ENCODE peak calls at places on chromosomes 2 and 18, in six cellular contexts. L is heart right ventricle, D is BJ, H is HCT116, A is body of pancreas, J is stomach. Z is an unnamed sample. For H3K36me3 and H3K27me3, the result is how much of the 10 kb centered on the place peaks cover.

GRCh38 chr18:55513199-55513598 is 74.8 kb downstream of the TCF4 start:
- DNase-seq in H (no peak), D (no peak), J (no peak), L (no peak), A (no peak), Z (no peak)

GRCh38 chr2:233938676-233939370 is 21.6 kb downstream of the TRPM8 start:
- DNase-seq in H (no peak), L (no peak), J (no peak), A (peak), D (no peak), Z (no peak)

GRCh38 chr2:170017848-170018492 is 160.0 kb upstream of the MYO3B start:
- DNase-seq in D (no peak), J (no peak), A (no peak), L (peak), H (no peak), Z (no peak)

GRCh38 chr2:136765256-136765735 is at the start of gene THSD7B:
- DNase-seq in H (no peak), L (no peak), A (no peak), J (no peak), D (no peak), Z (no peak)

GRCh38 chr18:48472610-48473009 is 63.4 kb upstream of the ZBTB7C start:
- DNase-seq in L (no peak), D (no peak), J (no peak), H (no peak), A (no peak), Z (no peak)

GRCh38 chr2:15412779-15413178 is 148.4 kb downstream of the NBAS start:
- DNase-seq in J (no peak), L (no peak), H (no peak), A (no peak), D (no peak), Z (no peak)

GRCh38 chr2:118584380-118584779 is 263.1 kb downstream of the EN1 start:
- DNase-seq in H (no peak), D (no peak), L (no peak), A (no peak), J (no peak), Z (no peak)

GRCh38 chr18:21262979-21263378 is 20.9 kb downstream of the GREB1L start:
- DNase-seq in J (no peak), A (no peak), L (no peak), D (no peak), H (no peak), Z (no peak)

GRCh38 chr18:27778441-27778840 is 398.5 kb downstream of the CDH2 start:
- DNase-seq in H (no peak), A (no peak), D (no peak), L (no peak), J (no peak), Z (no peak)

GRCh38 chr18:76436342-76436741 is 58.7 kb downstream of the ZNF516 start:
- DNase-seq in A (no peak), H (no peak), J (no peak), L (no peak), D (no peak), Z (no peak)

DNA sequence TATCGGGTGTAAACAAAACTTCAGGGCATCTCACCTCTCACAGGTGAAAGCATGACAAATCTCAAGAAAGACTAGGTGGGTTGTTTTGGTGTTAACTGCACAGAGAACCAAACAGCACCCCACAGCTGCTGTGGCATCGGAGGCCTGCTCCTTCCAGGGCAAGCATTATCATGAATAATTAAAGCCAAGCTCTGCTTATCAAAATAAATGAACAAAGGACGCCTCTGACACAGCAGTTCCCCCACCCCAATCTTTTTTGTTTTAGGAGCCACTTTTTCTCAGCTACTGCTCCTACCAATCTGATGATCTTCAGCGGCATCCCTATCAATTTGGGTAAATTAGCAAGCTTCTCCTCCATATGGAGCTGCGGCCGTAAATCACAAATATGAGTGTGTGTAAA is 58.6 kb downstream of the KLF7 start:
- DNase-seq in H (no peak), J (no peak), D (no peak), A (no peak), L (no peak), Z (peak)
- H3K36me3 ChIP-seq in H (under half), J (under half), D (under half), A (under half), L (half or more), Z (under half)

GRCh38 chr2:230225486-230225885 is at the start of gene SP140:
- DNase-seq in H (no peak), D (no peak), J (peak), L (peak), A (peak), Z (no peak)
- H3K27me3 ChIP-seq in H (under half), D (under half), J (under half), L (under half), A (under half), Z (under half)

DNA sequence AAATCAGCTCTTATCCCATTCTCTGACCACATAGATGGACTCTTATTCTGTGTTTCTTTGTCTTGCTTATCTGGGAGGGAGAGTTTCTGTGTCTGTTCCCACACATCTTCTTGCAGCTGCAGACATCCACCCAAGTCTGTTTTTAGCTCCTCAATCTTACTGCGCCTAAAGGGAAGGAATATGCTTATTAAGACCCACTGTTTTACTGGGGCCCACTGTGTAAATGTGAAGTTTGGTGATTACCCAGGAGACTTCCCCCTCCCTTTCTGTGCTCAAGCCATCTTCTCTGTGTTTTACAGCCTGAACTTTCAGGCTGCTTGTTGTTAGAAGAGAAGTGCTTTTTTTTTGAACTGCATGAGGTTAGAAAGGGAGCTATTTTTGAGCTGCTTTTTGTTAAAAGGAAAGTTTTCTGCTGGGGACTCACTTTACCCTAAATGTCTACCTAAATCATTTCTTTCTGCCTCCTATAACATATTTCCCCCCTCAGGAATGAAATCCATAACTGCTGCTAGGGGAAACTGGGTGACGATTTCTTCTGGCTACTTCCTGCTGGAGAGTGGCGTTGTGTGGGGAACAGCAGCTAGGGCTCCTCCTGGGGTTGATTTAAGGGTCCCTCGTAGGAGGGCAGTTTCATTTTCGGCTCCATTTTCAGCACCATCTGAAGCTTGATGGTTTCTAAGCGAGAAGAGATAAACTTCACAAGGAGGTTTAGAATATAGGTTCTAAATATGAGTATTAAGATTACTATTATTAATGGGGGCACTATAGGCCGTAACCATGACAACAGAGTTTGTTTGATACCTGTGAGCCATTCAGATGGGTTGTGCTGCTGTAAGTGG is 39.5 kb upstream of the GMCL1 start:
- DNase-seq in H (no peak), L (no peak), J (no peak), D (no peak), A (no peak), Z (no peak)
- H3K4me3 ChIP-seq in H (no peak), L (no peak), J (no peak), D (no peak), A (no peak), Z (peak)

DNA sequence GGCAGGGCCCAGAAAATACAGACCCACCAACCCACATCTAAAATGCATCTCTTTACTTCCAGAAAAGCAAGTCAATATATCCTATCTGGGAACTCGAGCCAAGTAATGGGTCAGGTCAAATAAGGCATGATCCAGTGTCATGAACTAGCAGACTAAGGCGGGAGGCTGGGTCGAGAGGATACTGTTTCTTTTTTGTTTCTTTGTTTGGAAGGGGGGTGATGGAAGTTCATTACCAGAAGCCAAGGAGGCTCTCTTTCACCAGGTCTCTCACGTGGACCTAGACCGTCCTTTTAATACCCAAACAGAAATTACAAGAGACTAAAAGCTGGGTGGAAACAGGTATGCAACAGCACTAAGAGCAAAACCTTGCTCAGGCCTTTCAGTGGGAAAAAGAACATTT is 108.3 kb downstream of the HDAC4 start:
- DNase-seq in A (no peak), D (no peak), H (no peak), L (no peak), J (no peak), Z (no peak)
- H3K36me3 ChIP-seq in A (under half), D (under half), H (under half), L (under half), J (under half), Z (under half)

GRCh38 chr18:6013101-6013790 is 117.9 kb upstream of the TMEM200C start:
- DNase-seq in D (no peak), L (no peak), A (no peak), J (no peak), H (no peak), Z (no peak)
- H3K27me3 ChIP-seq in D (under half), L (under half), A (under half), J (under half), H (under half), Z (under half)

Z was measured in SJCRH30.